ENCODE peak calls at places on chromosomes 6 and 20, in eight cellular contexts. S is myocyte, R is AG04450, Y is foreskin fibroblast, U is SW480, P is cardiac fibroblast, I is H54, T is bronchial epithelial cell. Z is an unnamed sample.

GRCh38 chr6:3324262-3324942 is 65.7 kb downstream of the PSMG4 start:
- DNase-seq in T (peak; percentile 87), P (peak; percentile 81), U (peak; percentile 42), I (peak; percentile 72), Y (peak; percentile 25), R (peak; percentile 69), S (no peak), Z (peak; percentile 80)

GRCh38 chr6:124356811-124357210 is 553.1 kb downstream of the NKAIN2 start:
- DNase-seq in Y (no peak), T (no peak), U (no peak), S (peak; percentile 12), P (no peak), R (no peak), I (no peak), Z (no peak)

GRCh38 chr6:170306324-170307079 is at the start of gene FAM120B:
- DNase-seq in U (peak; percentile 87), P (peak; percentile 96), I (peak; percentile 91), Y (peak; percentile 96), S (peak; percentile 98), R (peak; percentile 85), T (peak; percentile 86), Z (peak; percentile 94)

GRCh38 chr6:129860901-129861665 is at the start of gene TMEM244:
- DNase-seq in I (no peak), U (no peak), P (peak; percentile 23), R (no peak), S (peak; percentile 54), Y (peak; percentile 85), T (no peak), Z (no peak)

GRCh38 chr6:110195639-110196038 is 15.4 kb downstream of the CDC40 start:
- DNase-seq in U (no peak), P (no peak), S (no peak), T (no peak), R (no peak), Y (no peak), I (no peak), Z (no peak)

GRCh38 chr20:1897965-1898464 is 2.8 kb downstream of the SIRPA start:
- DNase-seq in U (no peak), S (no peak), R (no peak), T (no peak), P (peak; percentile 67), I (no peak), Y (no peak), Z (no peak)

GRCh38 chr6:9455794-9456193 is 959.1 kb downstream of the TFAP2A start:
- DNase-seq in Y (no peak), U (no peak), S (no peak), I (no peak), P (no peak), T (no peak), R (no peak), Z (no peak)

GRCh38 chr20:49245921-49246740 is 26.9 kb downstream of the DDX27 start:
- DNase-seq in R (peak; percentile 20), I (peak; percentile 40), T (peak; percentile 47), U (peak; percentile 66), P (peak; percentile 73), Y (peak; percentile 56), S (peak; percentile 61), Z (peak; percentile 62)

GRCh38 chr6:48426636-48427035 is 315.6 kb upstream of the PTCHD4 start:
- DNase-seq in T (peak; percentile 81), I (no peak), R (peak; percentile 50), Y (peak; percentile 85), U (no peak), P (peak; percentile 87), S (peak; percentile 52), Z (peak; percentile 76)

GRCh38 chr20:13243826-13244376 is 22.8 kb downstream of the ISM1 start:
- DNase-seq in T (peak; percentile 90), R (no peak), I (no peak), Y (peak; percentile 46), S (no peak), P (no peak), U (peak; percentile 69), Z (peak; percentile 62)

GRCh38 chr6:39411465-39411864 is 89.0 kb upstream of the KCNK16 start:
- DNase-seq in R (no peak), P (peak; percentile 51), T (peak; percentile 48), S (no peak), U (no peak), I (no peak), Y (peak; percentile 71), Z (peak; percentile 10)

GRCh38 chr6:154928325-154928922 is 66.7 kb upstream of the TIAM2 start:
- DNase-seq in P (peak; percentile 81), T (peak; percentile 47), S (peak; percentile 81), I (peak; percentile 29), Y (peak; percentile 59), R (peak; percentile 50), U (peak; percentile 56), Z (peak; percentile 77)

GRCh38 chr6:108361312-108361932 is 66.6 kb downstream of the AFG1L start:
- DNase-seq in Y (peak; percentile 21), U (no peak), S (no peak), R (no peak), T (no peak), I (no peak), P (no peak), Z (no peak)

GRCh38 chr6:72783667-72784066 is 161.8 kb downstream of the KCNQ5 start:
- DNase-seq in T (peak; percentile 15), U (no peak), Y (no peak), R (no peak), S (no peak), P (peak; percentile 78), I (no peak), Z (peak; percentile 34)

GRCh38 chr6:33314515-33314942 is 651 bp upstream of the TAPBP start:
- DNase-seq in Y (peak; percentile 74), P (peak; percentile 89), I (peak; percentile 35), T (peak; percentile 87), S (peak; percentile 71), U (peak; percentile 58), R (no peak), Z (peak; percentile 83)

GRCh38 chr6:13044390-13044789 is 283.9 kb downstream of the TBC1D7 start:
- DNase-seq in I (peak; percentile 61), U (peak; percentile 60), T (peak; percentile 77), Y (no peak), P (peak; percentile 7), S (no peak), R (no peak), Z (peak; percentile 37)

GRCh38 chr6:122615409-122615808 is 5.2 kb downstream of the PKIB start:
- DNase-seq in T (no peak), P (no peak), I (no peak), U (no peak), R (no peak), Y (no peak), S (no peak), Z (no peak)

GRCh38 chr6:133447924-133448323 is 206.8 kb downstream of the EYA4 start:
- DNase-seq in T (no peak), R (peak; percentile 4), S (peak; percentile 34), U (no peak), Y (no peak), I (no peak), P (peak; percentile 60), Z (no peak)

GRCh38 chr6:86537311-86537861 is 399.9 kb upstream of the HTR1E start:
- DNase-seq in P (no peak), R (no peak), Y (no peak), T (peak; percentile 13), U (no peak), I (no peak), S (no peak), Z (no peak)

GRCh38 chr6:89763550-89763949 is 56.0 kb downstream of the MDN1 start:
- DNase-seq in T (peak; percentile 26), R (peak; percentile 7), S (no peak), P (peak; percentile 34), U (no peak), Y (peak; percentile 20), I (no peak), Z (peak; percentile 24)

GRCh38 chr6:143673638-143674037 is 4.1 kb upstream of the PHACTR2 start:
- DNase-seq in P (peak; percentile 72), R (no peak), Y (peak; percentile 46), U (peak; percentile 25), S (peak; percentile 19), T (peak; percentile 96), I (peak; percentile 15), Z (peak; percentile 81)

GRCh38 chr6:99189823-99190721 is 159.4 kb downstream of the FAXC start:
- DNase-seq in T (no peak), U (no peak), Y (no peak), P (no peak), R (no peak), I (no peak), S (no peak), Z (no peak)

GRCh38 chr6:25370175-25371036 is 91.2 kb downstream of the CARMIL1 start:
- DNase-seq in T (no peak), U (no peak), P (no peak), S (no peak), Y (no peak), R (no peak), I (no peak), Z (no peak)

GRCh38 chr6:15389079-15389758 is 143.3 kb downstream of the JARID2 start:
- DNase-seq in Y (no peak), P (peak; percentile 70), R (no peak), T (no peak), S (peak; percentile 43), I (no peak), U (no peak), Z (no peak)

GRCh38 chr6:5151955-5152401 is 66.8 kb downstream of the PPP1R3G start:
- DNase-seq in P (peak; percentile 41), Y (peak; percentile 69), R (peak; percentile 18), I (peak; percentile 66), T (peak; percentile 89), S (peak; percentile 53), U (no peak), Z (peak; percentile 30)

GRCh38 chr20:1816384-1817381 is 78.5 kb upstream of the SIRPA start:
- DNase-seq in S (peak; percentile 92), P (peak; percentile 86), U (peak; percentile 61), I (peak; percentile 47), T (peak; percentile 85), R (no peak), Y (peak; percentile 81), Z (peak; percentile 92)

GRCh38 chr6:43290905-43291355 is 7.1 kb upstream of the SLC22A7 start:
- DNase-seq in S (no peak), P (no peak), T (no peak), Y (no peak), I (no peak), U (no peak), R (no peak), Z (no peak)

GRCh38 chr20:32544260-32544722 is 40.8 kb downstream of the NOL4L start:
- DNase-seq in S (no peak), Y (no peak), U (no peak), I (no peak), R (no peak), T (no peak), P (no peak), Z (no peak)

GRCh38 chr6:44534291-44534690 is 146.8 kb downstream of the CDC5L start:
- DNase-seq in S (no peak), Y (no peak), I (no peak), T (peak; percentile 20), R (no peak), U (no peak), P (no peak), Z (no peak)

GRCh38 chr6:24330137-24330732 is 27.6 kb downstream of the DCDC2 start:
- DNase-seq in U (no peak), R (no peak), Y (no peak), S (peak; percentile 2), T (peak; percentile 32), I (no peak), P (no peak), Z (no peak)

GRCh38 chr20:45822863-45823262 is 4.2 kb downstream of the TNNC2 start:
- DNase-seq in I (no peak), Y (no peak), S (peak; percentile 67), T (peak; percentile 27), P (no peak), R (no peak), U (no peak), Z (no peak)

Z was measured in MCF 10A.